ENCODE peak calls at places on chromosomes 5 and 9, in seven cellular contexts. N is GM23338, J is PC-3, D is WTC11, R is endodermal cell, Z is ovary, I is mammary epithelial cell. U is an unnamed sample.

GRCh38 chr9:136137321-136138054 is 18.8 kb upstream of the TMEM250 start:
- DNase-seq in I (no peak), N (no peak), J (peak; percentile 11), R (no peak), D (no peak), Z (no peak), U (no peak)

GRCh38 chr5:33776151-33776550 is 115.6 kb downstream of the ADAMTS12 start:
- DNase-seq in J (no peak), D (no peak), R (no peak), N (no peak), Z (no peak), I (peak; percentile 54), U (no peak)

GRCh38 chr9:125241863-125242739 is 958 bp upstream of the HSPA5 start:
- DNase-seq in Z (no peak), D (no peak), N (no peak), R (no peak), J (no peak), I (no peak), U (no peak)

GRCh38 chr5:143154495-143155375 is 248.8 kb downstream of the NR3C1 start:
- DNase-seq in I (peak; percentile 55), N (no peak), J (peak; percentile 58), R (peak; percentile 71), Z (no peak), D (no peak), U (no peak)

GRCh38 chr5:31144364-31144763 is 49.1 kb upstream of the CDH6 start:
- DNase-seq in I (no peak), D (no peak), R (no peak), J (no peak), N (no peak), Z (no peak), U (no peak)

GRCh38 chr5:92562065-92562464 is 1019.0 kb downstream of the NR2F1-AS1 start:
- DNase-seq in N (no peak), J (no peak), Z (no peak), I (no peak), D (no peak), R (no peak), U (no peak)

GRCh38 chr5:94856257-94856656 is 237.8 kb downstream of the SLF1 start:
- DNase-seq in J (no peak), R (no peak), I (no peak), N (no peak), D (no peak), Z (no peak), U (no peak)

GRCh38 chr9:12166511-12166910 is 526.7 kb upstream of the TYRP1 start:
- DNase-seq in I (no peak), N (no peak), Z (no peak), R (no peak), J (no peak), D (no peak), U (no peak)

GRCh38 chr9:38046669-38047300 is 22.2 kb downstream of the SHB start:
- DNase-seq in J (peak; percentile 94), R (no peak), D (no peak), I (peak; percentile 88), N (peak; percentile 60), Z (no peak), U (peak; percentile 73)

GRCh38 chr5:114055318-114055788 is 306.5 kb upstream of the KCNN2 start:
- DNase-seq in J (no peak), D (peak; percentile 76), N (peak; percentile 88), Z (peak; percentile 56), R (peak; percentile 87), I (no peak), U (no peak)

GRCh38 chr9:103574056-103574455 is 520.1 kb upstream of the SMC2 start:
- DNase-seq in I (peak; percentile 42), Z (no peak), R (no peak), D (no peak), N (no peak), J (no peak), U (peak; percentile 75)

GRCh38 chr5:138664276-138664943 is 88.8 kb upstream of the CTNNA1 start:
- DNase-seq in J (no peak), R (no peak), I (peak; percentile 89), N (no peak), Z (no peak), D (no peak), U (peak; percentile 94)

GRCh38 chr9:93304574-93305496 is 120.9 kb downstream of the WNK2 start:
- DNase-seq in Z (peak; percentile 57), I (peak; percentile 29), J (peak; percentile 50), R (peak; percentile 94), D (peak; percentile 78), N (peak; percentile 88), U (peak; percentile 57)

GRCh38 chr9:104386425-104387069 is 117.5 kb upstream of the OR13F1 start:
- DNase-seq in J (peak; percentile 43), D (no peak), N (peak; percentile 71), I (peak; percentile 27), Z (no peak), R (no peak), U (peak; percentile 48)

GRCh38 chr9:96078866-96079505 is 203.5 kb downstream of the ERCC6L2 start:
- DNase-seq in N (no peak), I (no peak), D (no peak), J (no peak), R (no peak), Z (peak; percentile 59), U (peak; percentile 16)
- TF ChIP-seq CTCF in N (no peak), I (no peak), D (no peak), J (peak; percentile 21), R (peak; percentile 46), Z (peak; percentile 32), U (no peak)

GRCh38 chr5:128284236-128284635 is 200.7 kb downstream of the SLC12A2 start:
- DNase-seq in Z (no peak), J (peak; percentile 56), I (peak; percentile 12), D (no peak), N (no peak), R (no peak), U (no peak)
- TF ChIP-seq CTCF in Z (no peak), J (no peak), I (no peak), D (no peak), N (no peak), R (no peak), U (no peak)

GRCh38 chr9:132312873-132313272 is 41.9 kb downstream of the SETX start:
- DNase-seq in N (no peak), I (no peak), J (no peak), Z (no peak), D (no peak), R (no peak), U (no peak)
- TF ChIP-seq CTCF in N (peak; percentile 40), I (peak; percentile 15), J (peak; percentile 35), Z (no peak), D (no peak), R (peak; percentile 61), U (no peak)

GRCh38 chr9:121286973-121287721 is 19.2 kb downstream of the GSN start:
- DNase-seq in I (peak; percentile 99), N (peak; percentile 96), Z (peak; percentile 85), J (peak; percentile 96), R (peak; percentile 96), D (peak; percentile 83), U (peak; percentile 99)
- TF ChIP-seq CTCF in I (peak; percentile 46), N (peak; percentile 34), Z (no peak), J (peak; percentile 42), R (peak; percentile 70), D (no peak), U (peak; percentile 14)

DNA sequence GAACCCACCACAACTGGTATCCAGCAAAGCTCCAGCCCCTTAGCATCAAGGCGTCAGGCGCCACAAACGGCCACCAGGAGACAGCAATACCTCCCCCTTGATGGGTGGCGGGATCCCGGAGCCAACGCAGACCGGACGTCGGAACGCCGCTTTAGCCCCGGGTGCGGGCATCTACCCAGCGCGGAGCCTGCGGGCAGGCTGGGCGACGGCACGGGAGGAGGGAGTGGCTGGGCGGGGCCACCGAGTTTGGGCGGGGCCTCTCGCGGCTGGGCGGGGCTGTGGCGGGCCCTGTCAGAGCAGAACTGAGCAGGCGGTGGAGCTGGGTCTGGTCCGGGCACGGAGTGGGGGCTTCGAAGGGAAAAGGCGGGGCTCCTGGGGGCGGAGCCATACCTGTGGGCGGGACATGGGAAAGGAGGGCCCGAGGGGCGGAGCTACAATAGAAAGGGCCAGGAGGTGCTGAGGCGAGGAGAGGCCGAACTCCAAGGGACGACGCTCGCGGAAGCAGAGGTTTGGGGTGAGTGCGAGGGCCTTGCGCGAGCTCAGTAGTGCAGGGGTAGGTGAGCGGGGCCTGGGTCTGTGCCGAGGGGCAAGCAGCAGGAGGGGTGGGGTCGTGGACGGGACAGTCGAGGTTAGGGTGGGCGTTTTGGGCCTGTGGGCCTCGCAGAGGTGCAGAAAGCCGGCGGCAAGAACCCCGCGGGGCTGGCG is 40.2 kb upstream of the GARNL3 start:
- DNase-seq in R (peak; percentile 100), D (peak; percentile 99), N (peak; percentile 98), J (peak; percentile 89), I (peak; percentile 72), Z (peak; percentile 97), U (peak; percentile 74)
- TF ChIP-seq CTCF in R (peak; percentile 61), D (no peak), N (no peak), J (no peak), I (peak; percentile 28), Z (no peak), U (no peak)

DNA sequence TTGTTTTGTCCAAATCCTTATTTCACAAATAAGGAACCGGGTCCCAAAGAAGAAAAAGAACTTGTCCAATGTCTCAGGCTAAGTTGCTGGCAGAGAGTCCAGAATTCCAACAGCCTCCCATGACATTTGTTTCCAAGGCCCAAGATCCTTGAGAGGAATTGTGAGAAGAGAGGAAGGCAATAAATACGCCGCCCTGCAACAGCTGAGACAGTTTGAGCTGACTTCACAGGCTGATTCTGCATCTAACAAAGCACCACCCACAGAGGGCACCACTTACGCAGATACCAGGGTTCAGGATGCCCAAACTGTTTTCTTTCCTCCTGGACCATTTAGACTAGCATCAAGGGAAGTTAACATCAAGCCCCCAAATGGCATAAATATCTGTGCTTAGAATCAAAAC is 211.3 kb downstream of the FAM114A2 start:
- DNase-seq in R (peak; percentile 70), D (peak; percentile 42), J (no peak), Z (no peak), N (peak; percentile 58), I (no peak), U (peak; percentile 17)
- TF ChIP-seq CTCF in R (peak; percentile 70), D (no peak), J (peak; percentile 21), Z (no peak), N (peak; percentile 56), I (peak; percentile 29), U (peak; percentile 27)